ENCODE peak calls at places on chromosomes 1 and 21, in seven cellular contexts. Q is GM20000; L is PC-3; U is retinal pigment epithelial cell; R is CD8-positive, alpha-beta T cell; C is Calu3; A is neural crest cell. E is an unnamed sample.

GRCh38 chr1:43171312-43171875 is 696 bp downstream of the EBNA1BP2 start:
- DNase-seq in L (no peak), U (no peak), C (no peak), R (no peak), Q (no peak), A (no peak), E (no peak)

GRCh38 chr1:177546346-177546745 is 375.6 kb downstream of the BRINP2 start:
- DNase-seq in C (no peak), U (no peak), R (no peak), L (peak; percentile 4), A (no peak), Q (no peak), E (no peak)

GRCh38 chr1:189970331-189971230 is 507.1 kb downstream of the BRINP3 start:
- DNase-seq in C (no peak), L (no peak), U (no peak), A (no peak), Q (no peak), R (no peak), E (no peak)

GRCh38 chr21:28215214-28215954 is 777.3 kb downstream of the LTN1 start:
- DNase-seq in R (no peak), Q (no peak), A (no peak), U (no peak), L (peak; percentile 92), C (no peak), E (no peak)

GRCh38 chr1:6384962-6385672 is 8.4 kb downstream of the ACOT7 start:
- DNase-seq in A (no peak), Q (no peak), C (no peak), L (no peak), R (no peak), U (no peak), E (no peak)

GRCh38 chr1:203083463-203083921 is 2.3 kb downstream of the MYOG start:
- DNase-seq in U (no peak), L (no peak), C (no peak), R (no peak), A (no peak), Q (no peak), E (no peak)

GRCh38 chr1:53627666-53628065 is 111.3 kb downstream of the GLIS1 start:
- DNase-seq in A (no peak), Q (no peak), L (no peak), C (no peak), R (peak; percentile 27), U (no peak), E (no peak)

GRCh38 chr21:34579411-34579810 is 35.5 kb downstream of the RCAN1 start:
- DNase-seq in R (no peak), A (no peak), Q (no peak), L (peak; percentile 71), C (no peak), U (no peak), E (no peak)

GRCh38 chr1:204410764-204411450 is 710 bp downstream of the PPP1R15B start:
- DNase-seq in Q (peak; percentile 38), C (peak; percentile 57), A (no peak), U (peak; percentile 25), R (no peak), L (peak; percentile 52), E (no peak)

GRCh38 chr1:1347663-1348419 is 1.4 kb downstream of the DVL1 start:
- DNase-seq in U (no peak), L (peak; percentile 79), A (no peak), R (no peak), C (peak; percentile 54), Q (no peak), E (no peak)

GRCh38 chr21:28872218-28872617 is 120.5 kb downstream of the LTN1 start:
- DNase-seq in U (no peak), C (no peak), Q (no peak), L (no peak), A (no peak), R (no peak), E (no peak)

GRCh38 chr1:115408489-115409002 is 70.5 kb upstream of the NGF start:
- DNase-seq in U (no peak), L (no peak), Q (no peak), C (no peak), R (no peak), A (no peak), E (no peak)

GRCh38 chr1:11571906-11572616 is 82.2 kb downstream of the FBXO2 start:
- DNase-seq in Q (no peak), U (no peak), R (no peak), A (no peak), C (no peak), L (no peak), E (no peak)

GRCh38 chr1:201917362-201918033 is 28.8 kb downstream of the SHISA4 start:
- DNase-seq in Q (no peak), C (peak; percentile 35), R (no peak), L (no peak), A (no peak), U (no peak), E (no peak)

GRCh38 chr1:28581531-28582247 is 10.4 kb upstream of the RAB42 start:
- DNase-seq in R (peak; percentile 96), A (peak; percentile 98), C (peak; percentile 96), U (peak; percentile 78), L (peak; percentile 95), Q (peak; percentile 93), E (peak; percentile 76)

GRCh38 chr1:15343729-15344128 is 66.0 kb upstream of the EFHD2 start:
- DNase-seq in C (no peak), U (no peak), Q (no peak), R (no peak), A (no peak), L (no peak), E (no peak)

GRCh38 chr1:92960395-92961130 is 699 bp downstream of the DIPK1A start:
- DNase-seq in R (peak; percentile 74), U (peak; percentile 81), A (peak; percentile 33), Q (peak; percentile 70), L (peak; percentile 79), C (peak; percentile 64), E (no peak)

GRCh38 chr1:156908955-156909354 is 11.5 kb upstream of the LRRC71 start:
- DNase-seq in R (no peak), U (no peak), L (no peak), Q (no peak), A (no peak), C (no peak), E (no peak)

GRCh38 chr1:228804173-228804572 is 68.9 kb downstream of the RHOU start:
- DNase-seq in L (no peak), R (no peak), Q (no peak), U (no peak), A (no peak), C (no peak), E (no peak)

GRCh38 chr1:234725177-234726132 is 115.5 kb upstream of the IRF2BP2 start:
- DNase-seq in C (no peak), L (peak; percentile 24), R (peak; percentile 62), A (no peak), U (no peak), Q (no peak), E (no peak)

GRCh38 chr1:70866522-70867256 is 180.9 kb downstream of the PTGER3 start:
- DNase-seq in U (no peak), R (no peak), C (no peak), A (no peak), Q (no peak), L (no peak), E (no peak)
- TF ChIP-seq CTCF in U (no peak), R (no peak), C (no peak), A (no peak), Q (no peak), L (no peak), E (no peak)

GRCh38 chr1:180156201-180156600 is 1.5 kb downstream of the QSOX1 start:
- DNase-seq in A (no peak), C (no peak), L (no peak), U (no peak), Q (no peak), R (no peak), E (no peak)

GRCh38 chr1:180155202-180155682 is 573 bp downstream of the QSOX1 start:
- DNase-seq in L (no peak), A (peak; percentile 20), R (peak; percentile 51), C (peak; percentile 36), Q (peak; percentile 40), U (no peak), E (no peak)

GRCh38 chr1:180153032-180153431 is 1.6 kb upstream of the QSOX1 start:
- DNase-seq in C (no peak), Q (no peak), R (no peak), A (no peak), L (no peak), U (no peak), E (no peak)

GRCh38 chr1:180154003-180154324 is 705 bp upstream of the QSOX1 start:
- DNase-seq in U (no peak), R (no peak), A (no peak), C (no peak), Q (no peak), L (no peak), E (no peak)

DNA sequence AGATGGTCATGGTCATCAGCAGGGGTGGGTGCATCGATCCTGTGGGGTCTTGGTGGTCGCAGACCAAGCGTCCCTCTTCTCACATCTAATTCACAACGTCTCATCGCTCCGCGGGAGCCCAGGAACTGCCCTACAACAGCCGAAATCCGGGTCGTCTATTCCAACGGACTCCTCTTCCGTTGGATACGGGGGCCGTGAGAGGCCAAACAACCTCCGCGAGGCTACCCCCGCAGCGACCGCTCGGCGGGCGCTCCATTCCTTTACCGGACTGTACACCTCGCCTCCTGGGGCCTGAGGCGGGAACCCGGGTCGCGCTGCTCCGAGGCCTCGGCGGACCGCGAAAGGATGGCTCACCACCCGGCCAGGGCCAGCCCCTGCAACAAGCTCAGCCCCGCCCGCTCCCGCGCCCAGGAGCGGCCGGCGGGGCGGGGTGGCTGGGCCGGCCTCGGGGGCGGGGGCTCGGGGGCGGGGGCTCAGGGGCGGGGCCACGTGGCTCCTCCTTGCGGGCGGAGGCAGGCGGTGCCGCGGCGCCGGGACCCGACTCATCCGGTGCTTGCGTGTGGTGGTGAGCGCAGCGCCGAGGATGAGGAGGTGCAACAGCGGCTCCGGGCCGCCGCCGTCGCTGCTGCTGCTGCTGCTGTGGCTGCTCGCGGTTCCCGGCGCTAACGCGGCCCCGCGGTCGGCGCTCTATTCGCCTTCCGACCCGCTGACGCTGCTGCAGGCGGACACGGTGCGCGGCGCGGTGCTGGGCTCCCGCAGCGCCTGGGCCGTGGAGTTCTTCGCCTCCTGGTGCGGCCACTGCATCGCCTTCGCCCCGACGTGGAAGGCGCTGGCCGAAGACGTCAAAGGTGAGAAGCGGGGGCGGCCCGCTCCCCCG is at the start of gene QSOX1:
- DNase-seq in R (peak; percentile 93), A (peak; percentile 71), Q (peak; percentile 100), U (no peak), L (peak; percentile 77), C (peak; percentile 91), E (peak; percentile 64)
- TF ChIP-seq CTCF in R (no peak), A (peak; percentile 39), Q (no peak), U (no peak), L (no peak), C (no peak), E (no peak)

GRCh38 chr1:210232524-210233215 is at the start of gene SERTAD4:
- DNase-seq in U (no peak), A (peak; percentile 27), Q (peak; percentile 38), C (peak; percentile 82), L (peak; percentile 94), R (no peak), E (no peak)
- TF ChIP-seq CTCF in U (no peak), A (no peak), Q (no peak), C (no peak), L (no peak), R (no peak), E (no peak)

DNA sequence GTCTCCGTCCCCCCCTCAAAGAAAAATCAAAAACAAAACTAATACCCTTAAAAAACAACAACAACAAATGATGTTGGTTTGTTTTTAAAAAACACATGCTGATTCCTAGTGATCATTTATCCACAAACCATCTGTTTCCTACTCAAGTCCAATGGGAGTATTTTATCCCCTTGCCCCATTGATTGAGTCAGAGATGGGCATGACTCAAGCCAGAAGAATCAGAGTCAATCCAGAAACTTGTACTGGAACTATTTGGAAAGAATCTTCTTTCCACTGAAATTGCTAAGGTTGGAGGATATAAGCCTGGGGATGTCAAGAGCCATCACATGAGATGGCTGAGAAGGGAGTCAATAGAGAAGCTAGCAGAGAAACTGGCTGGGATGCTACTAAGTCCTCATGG is 176.4 kb downstream of the MIS18A start:
- DNase-seq in C (no peak), Q (no peak), A (no peak), R (no peak), U (no peak), L (no peak), E (no peak)
- TF ChIP-seq CTCF in C (no peak), Q (no peak), A (no peak), R (no peak), U (no peak), L (no peak), E (no peak)